ENCODE peak calls at places on chromosomes 2 and 18, in ten cellular contexts. One of them, this sample, is unnamed.

GRCh38 chr2:161423351-161424178 is 7.5 kb downstream of the TBR1 start:
- DNase-seq in ascending aorta: no peak
- DNase-seq in left ventricle myocardium inferior: no peak
- DNase-seq in A549: no peak
- DNase-seq in body of pancreas: no peak
- DNase-seq in fibroblast of mammary gland: no peak
- DNase-seq in PC-3: no peak
- DNase-seq in lower leg skin: no peak
- DNase-seq in MM.1S: no peak
- DNase-seq in kidney epithelial cell: no peak
- DNase-seq in this sample: no peak

GRCh38 chr18:32576296-32576916 is 105.7 kb upstream of the GAREM1 start:
- DNase-seq in ascending aorta: no peak
- DNase-seq in left ventricle myocardium inferior: no peak
- DNase-seq in A549: peak
- DNase-seq in body of pancreas: no peak
- DNase-seq in fibroblast of mammary gland: peak
- DNase-seq in PC-3: peak
- DNase-seq in lower leg skin: no peak
- DNase-seq in MM.1S: no peak
- DNase-seq in kidney epithelial cell: peak
- DNase-seq in this sample: no peak

GRCh38 chr2:80209458-80209857 is 95.1 kb downstream of the LRRTM1 start:
- DNase-seq in ascending aorta: no peak
- DNase-seq in left ventricle myocardium inferior: no peak
- DNase-seq in A549: no peak
- DNase-seq in body of pancreas: no peak
- DNase-seq in fibroblast of mammary gland: no peak
- DNase-seq in PC-3: no peak
- DNase-seq in lower leg skin: no peak
- DNase-seq in MM.1S: no peak
- DNase-seq in kidney epithelial cell: no peak
- DNase-seq in this sample: no peak

GRCh38 chr2:106057206-106057605 is 136.9 kb downstream of the UXS1 start:
- DNase-seq in ascending aorta: no peak
- DNase-seq in left ventricle myocardium inferior: no peak
- DNase-seq in A549: peak
- DNase-seq in body of pancreas: no peak
- DNase-seq in fibroblast of mammary gland: no peak
- DNase-seq in PC-3: peak
- DNase-seq in lower leg skin: no peak
- DNase-seq in MM.1S: peak
- DNase-seq in kidney epithelial cell: no peak
- DNase-seq in this sample: no peak

GRCh38 chr2:201157694-201158093 is 25.2 kb upstream of the CASP10 start:
- DNase-seq in ascending aorta: no peak
- DNase-seq in left ventricle myocardium inferior: no peak
- DNase-seq in A549: no peak
- DNase-seq in body of pancreas: no peak
- DNase-seq in fibroblast of mammary gland: peak
- DNase-seq in PC-3: peak
- DNase-seq in lower leg skin: no peak
- DNase-seq in MM.1S: no peak
- DNase-seq in kidney epithelial cell: no peak
- DNase-seq in this sample: no peak

GRCh38 chr2:9174771-9175441 is 31.7 kb upstream of the ASAP2 start:
- DNase-seq in ascending aorta: no peak
- DNase-seq in left ventricle myocardium inferior: no peak
- DNase-seq in A549: no peak
- DNase-seq in body of pancreas: peak
- DNase-seq in fibroblast of mammary gland: peak
- DNase-seq in PC-3: peak
- DNase-seq in lower leg skin: no peak
- DNase-seq in MM.1S: no peak
- DNase-seq in kidney epithelial cell: peak
- DNase-seq in this sample: no peak

GRCh38 chr2:122307772-122308171 is 552.3 kb downstream of the TSN start:
- DNase-seq in ascending aorta: no peak
- DNase-seq in left ventricle myocardium inferior: no peak
- DNase-seq in A549: no peak
- DNase-seq in body of pancreas: no peak
- DNase-seq in fibroblast of mammary gland: no peak
- DNase-seq in PC-3: no peak
- DNase-seq in lower leg skin: no peak
- DNase-seq in MM.1S: no peak
- DNase-seq in kidney epithelial cell: peak
- DNase-seq in this sample: no peak

GRCh38 chr2:195318440-195319111 is 338.4 kb upstream of the SLC39A10 start:
- DNase-seq in ascending aorta: no peak
- DNase-seq in left ventricle myocardium inferior: no peak
- DNase-seq in A549: peak
- DNase-seq in body of pancreas: peak
- DNase-seq in fibroblast of mammary gland: peak
- DNase-seq in PC-3: peak
- DNase-seq in lower leg skin: no peak
- DNase-seq in MM.1S: peak
- DNase-seq in kidney epithelial cell: no peak
- DNase-seq in this sample: no peak

GRCh38 chr18:417495-417894 is 83.0 kb downstream of the COLEC12 start:
- DNase-seq in ascending aorta: no peak
- DNase-seq in left ventricle myocardium inferior: no peak
- DNase-seq in A549: no peak
- DNase-seq in body of pancreas: no peak
- DNase-seq in fibroblast of mammary gland: no peak
- DNase-seq in PC-3: no peak
- DNase-seq in lower leg skin: no peak
- DNase-seq in MM.1S: no peak
- DNase-seq in kidney epithelial cell: no peak
- DNase-seq in this sample: no peak

GRCh38 chr2:170873035-170873692 is 55.9 kb upstream of the GORASP2 start:
- DNase-seq in ascending aorta: peak
- DNase-seq in left ventricle myocardium inferior: peak
- DNase-seq in A549: peak
- DNase-seq in body of pancreas: peak
- DNase-seq in fibroblast of mammary gland: peak
- DNase-seq in PC-3: peak
- DNase-seq in lower leg skin: peak
- DNase-seq in MM.1S: peak
- DNase-seq in kidney epithelial cell: peak
- DNase-seq in this sample: peak

GRCh38 chr2:227325824-227326195 is 759 bp downstream of the MFF start:
- DNase-seq in ascending aorta: no peak
- DNase-seq in left ventricle myocardium inferior: peak
- DNase-seq in A549: peak
- DNase-seq in body of pancreas: peak
- DNase-seq in fibroblast of mammary gland: peak
- DNase-seq in PC-3: peak
- DNase-seq in lower leg skin: peak
- DNase-seq in MM.1S: peak
- DNase-seq in kidney epithelial cell: no peak
- DNase-seq in this sample: no peak
- H3K4me3 ChIP-seq in ascending aorta: peak
- H3K4me3 ChIP-seq in left ventricle myocardium inferior: peak
- H3K4me3 ChIP-seq in A549: peak
- H3K4me3 ChIP-seq in body of pancreas: peak
- H3K4me3 ChIP-seq in fibroblast of mammary gland: peak
- H3K4me3 ChIP-seq in PC-3: peak
- H3K4me3 ChIP-seq in lower leg skin: peak
- H3K4me3 ChIP-seq in MM.1S: peak
- H3K4me3 ChIP-seq in kidney epithelial cell: peak
- H3K4me3 ChIP-seq in this sample: peak

GRCh38 chr2:119156105-119156890 is 2.3 kb downstream of the C1QL2 start:
- DNase-seq in ascending aorta: no peak
- DNase-seq in left ventricle myocardium inferior: no peak
- DNase-seq in A549: no peak
- DNase-seq in body of pancreas: no peak
- DNase-seq in fibroblast of mammary gland: no peak
- DNase-seq in PC-3: no peak
- DNase-seq in lower leg skin: no peak
- DNase-seq in MM.1S: no peak
- DNase-seq in kidney epithelial cell: no peak
- DNase-seq in this sample: no peak
- H3K4me3 ChIP-seq in ascending aorta: no peak
- H3K4me3 ChIP-seq in left ventricle myocardium inferior: no peak
- H3K4me3 ChIP-seq in A549: no peak
- H3K4me3 ChIP-seq in body of pancreas: no peak
- H3K4me3 ChIP-seq in fibroblast of mammary gland: no peak
- H3K4me3 ChIP-seq in PC-3: no peak
- H3K4me3 ChIP-seq in lower leg skin: no peak
- H3K4me3 ChIP-seq in MM.1S: no peak
- H3K4me3 ChIP-seq in kidney epithelial cell: no peak
- H3K4me3 ChIP-seq in this sample: no peak

GRCh38 chr18:77622009-77622692 is 372.5 kb downstream of the GALR1 start:
- DNase-seq in ascending aorta: no peak
- DNase-seq in left ventricle myocardium inferior: no peak
- DNase-seq in A549: no peak
- DNase-seq in body of pancreas: no peak
- DNase-seq in fibroblast of mammary gland: peak
- DNase-seq in PC-3: no peak
- DNase-seq in lower leg skin: no peak
- DNase-seq in MM.1S: peak
- DNase-seq in kidney epithelial cell: no peak
- DNase-seq in this sample: no peak
- H3K4me3 ChIP-seq in ascending aorta: no peak
- H3K4me3 ChIP-seq in left ventricle myocardium inferior: no peak
- H3K4me3 ChIP-seq in A549: no peak
- H3K4me3 ChIP-seq in body of pancreas: no peak
- H3K4me3 ChIP-seq in fibroblast of mammary gland: no peak
- H3K4me3 ChIP-seq in PC-3: no peak
- H3K4me3 ChIP-seq in lower leg skin: no peak
- H3K4me3 ChIP-seq in MM.1S: peak
- H3K4me3 ChIP-seq in kidney epithelial cell: no peak
- H3K4me3 ChIP-seq in this sample: no peak

DNA sequence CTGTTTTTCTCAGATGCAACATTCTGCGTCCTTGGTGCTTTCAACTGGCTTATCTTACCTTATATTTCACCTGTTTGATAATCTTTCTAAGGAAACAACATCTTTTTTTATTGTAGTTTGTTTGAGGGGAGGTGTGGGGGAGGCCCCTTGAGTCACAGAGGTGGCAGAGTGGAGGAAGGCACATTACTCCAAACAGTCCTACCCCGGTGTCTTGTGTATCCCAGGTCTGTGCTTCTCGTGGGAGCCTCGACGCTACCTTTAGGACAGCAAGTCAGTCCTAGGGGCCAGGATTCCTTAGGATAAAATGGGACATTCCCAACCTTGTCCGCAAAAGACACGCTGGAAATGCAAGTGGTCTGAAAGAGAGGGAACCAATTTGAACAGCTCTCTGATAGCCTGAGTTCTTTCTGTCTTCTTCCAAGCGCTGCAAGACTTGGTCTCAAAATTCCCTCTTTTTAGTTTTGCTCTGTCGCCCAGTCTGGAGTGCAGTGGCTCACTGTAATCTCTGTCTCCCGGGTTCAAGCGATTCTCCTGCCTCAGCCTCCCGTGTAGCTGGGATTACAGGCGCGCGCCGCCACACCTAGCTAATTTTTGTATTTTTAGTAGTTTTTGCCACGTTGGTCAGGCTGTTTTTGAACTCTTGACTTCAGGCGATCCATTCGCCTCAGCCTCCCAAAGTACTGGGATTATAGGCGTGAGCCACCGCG is 4.0 kb downstream of the GATA6 start:
- DNase-seq in ascending aorta: no peak
- DNase-seq in left ventricle myocardium inferior: no peak
- DNase-seq in A549: no peak
- DNase-seq in body of pancreas: no peak
- DNase-seq in fibroblast of mammary gland: no peak
- DNase-seq in PC-3: no peak
- DNase-seq in lower leg skin: no peak
- DNase-seq in MM.1S: no peak
- DNase-seq in kidney epithelial cell: no peak
- DNase-seq in this sample: no peak
- H3K4me3 ChIP-seq in ascending aorta: peak
- H3K4me3 ChIP-seq in left ventricle myocardium inferior: peak
- H3K4me3 ChIP-seq in A549: no peak
- H3K4me3 ChIP-seq in body of pancreas: peak
- H3K4me3 ChIP-seq in fibroblast of mammary gland: no peak
- H3K4me3 ChIP-seq in PC-3: peak
- H3K4me3 ChIP-seq in lower leg skin: no peak
- H3K4me3 ChIP-seq in MM.1S: no peak
- H3K4me3 ChIP-seq in kidney epithelial cell: no peak
- H3K4me3 ChIP-seq in this sample: no peak

GRCh38 chr18:7619676-7620075 is 52.6 kb downstream of the PTPRM start:
- DNase-seq in ascending aorta: no peak
- DNase-seq in left ventricle myocardium inferior: no peak
- DNase-seq in A549: no peak
- DNase-seq in body of pancreas: no peak
- DNase-seq in fibroblast of mammary gland: no peak
- DNase-seq in PC-3: no peak
- DNase-seq in lower leg skin: no peak
- DNase-seq in MM.1S: no peak
- DNase-seq in kidney epithelial cell: no peak
- DNase-seq in this sample: no peak

GRCh38 chr18:7616661-7617060 is 49.5 kb downstream of the PTPRM start:
- DNase-seq in ascending aorta: no peak
- DNase-seq in left ventricle myocardium inferior: peak
- DNase-seq in A549: no peak
- DNase-seq in body of pancreas: peak
- DNase-seq in fibroblast of mammary gland: peak
- DNase-seq in PC-3: no peak
- DNase-seq in lower leg skin: no peak
- DNase-seq in MM.1S: no peak
- DNase-seq in kidney epithelial cell: no peak
- DNase-seq in this sample: no peak

GRCh38 chr18:7615840-7616239 is 48.7 kb downstream of the PTPRM start:
- DNase-seq in ascending aorta: no peak
- DNase-seq in left ventricle myocardium inferior: no peak
- DNase-seq in A549: no peak
- DNase-seq in body of pancreas: no peak
- DNase-seq in fibroblast of mammary gland: no peak
- DNase-seq in PC-3: no peak
- DNase-seq in lower leg skin: no peak
- DNase-seq in MM.1S: no peak
- DNase-seq in kidney epithelial cell: no peak
- DNase-seq in this sample: no peak

GRCh38 chr18:7618821-7619410 is 51.8 kb downstream of the PTPRM start:
- DNase-seq in ascending aorta: no peak
- DNase-seq in left ventricle myocardium inferior: no peak
- DNase-seq in A549: no peak
- DNase-seq in body of pancreas: no peak
- DNase-seq in fibroblast of mammary gland: no peak
- DNase-seq in PC-3: no peak
- DNase-seq in lower leg skin: no peak
- DNase-seq in MM.1S: no peak
- DNase-seq in kidney epithelial cell: no peak
- DNase-seq in this sample: no peak

DNA sequence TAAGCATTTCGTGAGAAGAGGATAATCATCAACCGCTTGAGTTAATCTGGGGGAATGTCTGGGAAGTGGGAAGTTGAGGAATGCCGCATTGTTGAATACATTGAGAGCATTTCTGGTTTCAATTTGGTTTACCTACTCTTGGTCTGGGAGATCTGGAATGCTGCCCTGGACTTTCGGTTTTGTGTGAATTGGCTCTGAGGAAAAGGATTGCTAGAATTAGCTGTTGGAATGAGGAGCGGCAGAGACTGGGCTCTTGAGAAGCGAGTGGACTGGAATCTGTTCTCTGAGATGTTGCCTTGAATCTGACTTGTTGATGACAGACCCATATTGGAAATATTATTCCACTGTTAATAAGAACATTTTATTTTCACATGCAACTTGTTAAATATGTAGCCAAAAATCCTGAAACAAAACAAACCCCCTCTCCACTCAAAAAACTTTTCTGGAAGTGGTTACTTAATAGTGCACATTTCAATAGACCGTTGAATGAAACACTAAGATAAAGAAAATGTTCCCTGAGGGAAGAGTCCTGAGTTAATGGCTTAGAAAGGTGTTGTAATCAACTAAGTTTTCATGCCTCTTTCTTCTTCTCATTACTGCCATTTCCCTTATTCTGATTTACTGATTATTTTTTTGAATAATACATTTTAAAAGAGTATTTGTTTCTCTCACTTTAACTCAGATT is 50.8 kb downstream of the PTPRM start:
- DNase-seq in ascending aorta: no peak
- DNase-seq in left ventricle myocardium inferior: no peak
- DNase-seq in A549: no peak
- DNase-seq in body of pancreas: peak
- DNase-seq in fibroblast of mammary gland: peak
- DNase-seq in PC-3: no peak
- DNase-seq in lower leg skin: no peak
- DNase-seq in MM.1S: no peak
- DNase-seq in kidney epithelial cell: peak
- DNase-seq in this sample: no peak
- H3K4me3 ChIP-seq in ascending aorta: no peak
- H3K4me3 ChIP-seq in left ventricle myocardium inferior: peak
- H3K4me3 ChIP-seq in A549: no peak
- H3K4me3 ChIP-seq in body of pancreas: no peak
- H3K4me3 ChIP-seq in fibroblast of mammary gland: peak
- H3K4me3 ChIP-seq in PC-3: no peak
- H3K4me3 ChIP-seq in lower leg skin: no peak
- H3K4me3 ChIP-seq in MM.1S: no peak
- H3K4me3 ChIP-seq in kidney epithelial cell: no peak
- H3K4me3 ChIP-seq in this sample: peak

This sample was measured in SK-N-MC.